ENCODE peak calls at places on chromosomes 1 and 21, in four cellular contexts. X is NK-92 treated with Interleukin-12 subunit alpha and Interleukin-12 subunit beta, amount 100 ng/mL, for 24 hours; T is CD4-positive, CD25-positive, alpha-beta regulatory T cell; K is AML-193. S is an unnamed sample.

GRCh38 chr1:92315766-92316413 is 17.0 kb downstream of the RPAP2 start:
- DNase-seq in K (no peak), T (peak; percentile 54), X (peak; percentile 20), S (no peak)

GRCh38 chr1:2587071-2587859 is 688 bp downstream of the PRXL2B start:
- DNase-seq in X (no peak), K (no peak), T (no peak), S (no peak)

GRCh38 chr1:4113897-4114296 is 213.8 kb upstream of the C1orf174 start:
- DNase-seq in T (no peak), K (no peak), X (no peak), S (no peak)

GRCh38 chr1:21537932-21538630 is 28.9 kb downstream of the ALPL start:
- DNase-seq in K (no peak), X (no peak), T (no peak), S (no peak)

GRCh38 chr1:163195728-163196448 is 6.8 kb downstream of the RGS5 start:
- DNase-seq in K (no peak), T (no peak), X (no peak), S (no peak)

GRCh38 chr1:109208847-109209463 is 4.8 kb upstream of the SARS1 start:
- DNase-seq in T (no peak), X (no peak), K (no peak), S (no peak)

GRCh38 chr1:209490013-209490412 is 93.5 kb upstream of the CAMK1G start:
- DNase-seq in T (no peak), X (no peak), K (no peak), S (no peak)

GRCh38 chr1:237386362-237387143 is 344.6 kb downstream of the RYR2 start:
- DNase-seq in K (peak; percentile 24), X (no peak), T (no peak), S (peak; percentile 3)

GRCh38 chr1:87224209-87224608 is 104.5 kb upstream of the LMO4 start:
- DNase-seq in X (peak; percentile 24), T (no peak), K (no peak), S (no peak)

GRCh38 chr1:5751833-5752714 is 240.2 kb downstream of the NPHP4 start:
- DNase-seq in T (no peak), K (no peak), X (no peak), S (no peak)

GRCh38 chr1:215076312-215076711 is 6.2 kb upstream of the KCNK2 start:
- DNase-seq in T (no peak), X (no peak), K (peak; percentile 34), S (no peak)

GRCh38 chr21:32807717-32808380 is 36.3 kb upstream of the PAXBP1 start:
- DNase-seq in K (no peak), T (no peak), X (no peak), S (no peak)

GRCh38 chr1:232678185-232678886 is 48.4 kb upstream of the SIPA1L2 start:
- DNase-seq in X (no peak), T (no peak), K (no peak), S (no peak)